ENCODE peak calls at places on chromosomes 2 and 18, in six cellular contexts. One of them, this sample, is unnamed.

GRCh38 chr2:204339212-204339715 is 206.0 kb upstream of the PARD3B start:
- ATAC-seq in HepG2: no peak
- ATAC-seq in upper lobe of left lung: no peak
- ATAC-seq in K562: no peak
- ATAC-seq in GM12878: no peak
- ATAC-seq in A549: no peak
- ATAC-seq in this sample: no peak

GRCh38 chr18:48680871-48681270 is 142.0 kb downstream of the CTIF start:
- ATAC-seq in HepG2: no peak
- ATAC-seq in K562: no peak
- ATAC-seq in A549: no peak
- ATAC-seq in upper lobe of left lung: peak; percentile 32
- ATAC-seq in GM12878: no peak
- ATAC-seq in this sample: peak; percentile 80

GRCh38 chr2:128277961-128278681 is 40.5 kb downstream of the HS6ST1 start:
- ATAC-seq in A549: no peak
- ATAC-seq in GM12878: no peak
- ATAC-seq in K562: no peak
- ATAC-seq in upper lobe of left lung: no peak
- ATAC-seq in HepG2: no peak
- ATAC-seq in this sample: no peak

GRCh38 chr2:84924173-84925106 is 19.0 kb downstream of the TMSB10 start:
- ATAC-seq in HepG2: peak; percentile 44
- ATAC-seq in K562: peak; percentile 32
- ATAC-seq in GM12878: peak; percentile 59
- ATAC-seq in upper lobe of left lung: no peak
- ATAC-seq in A549: peak; percentile 9
- ATAC-seq in this sample: no peak

GRCh38 chr2:20532634-20533437 is 86.0 kb downstream of the RHOB start:
- ATAC-seq in A549: no peak
- ATAC-seq in upper lobe of left lung: no peak
- ATAC-seq in K562: peak; percentile 26
- ATAC-seq in GM12878: no peak
- ATAC-seq in HepG2: peak; percentile 73
- ATAC-seq in this sample: peak; percentile 18

GRCh38 chr2:1162768-1163584 is 212.3 kb downstream of the SNTG2 start:
- ATAC-seq in HepG2: no peak
- ATAC-seq in GM12878: no peak
- ATAC-seq in upper lobe of left lung: no peak
- ATAC-seq in K562: no peak
- ATAC-seq in A549: no peak
- ATAC-seq in this sample: no peak

GRCh38 chr2:166895243-166895642 is 7.0 kb downstream of the XIRP2 start:
- ATAC-seq in upper lobe of left lung: no peak
- ATAC-seq in K562: no peak
- ATAC-seq in A549: no peak
- ATAC-seq in HepG2: no peak
- ATAC-seq in GM12878: peak; percentile 23
- ATAC-seq in this sample: no peak

GRCh38 chr2:168601739-168602138 is 145.7 kb downstream of the CERS6 start:
- ATAC-seq in GM12878: peak; percentile 76
- ATAC-seq in HepG2: no peak
- ATAC-seq in K562: no peak
- ATAC-seq in upper lobe of left lung: no peak
- ATAC-seq in A549: no peak
- ATAC-seq in this sample: no peak

GRCh38 chr2:187890690-187891089 is 336.5 kb upstream of the TFPI start:
- ATAC-seq in GM12878: no peak
- ATAC-seq in K562: no peak
- ATAC-seq in upper lobe of left lung: no peak
- ATAC-seq in A549: no peak
- ATAC-seq in HepG2: no peak
- ATAC-seq in this sample: no peak

GRCh38 chr2:147538848-147539247 is 306.0 kb upstream of the ACVR2A start:
- ATAC-seq in K562: no peak
- ATAC-seq in GM12878: no peak
- ATAC-seq in A549: no peak
- ATAC-seq in upper lobe of left lung: peak; percentile 32
- ATAC-seq in HepG2: no peak
- ATAC-seq in this sample: no peak

GRCh38 chr2:219551412-219551811 is 7.6 kb downstream of the TMEM198 start:
- ATAC-seq in K562: peak; percentile 45
- ATAC-seq in upper lobe of left lung: no peak
- ATAC-seq in A549: peak; percentile 61
- ATAC-seq in HepG2: no peak
- ATAC-seq in GM12878: peak; percentile 26
- ATAC-seq in this sample: no peak

GRCh38 chr18:40926679-40927078 is 1028.4 kb upstream of the PIK3C3 start:
- ATAC-seq in GM12878: no peak
- ATAC-seq in A549: no peak
- ATAC-seq in K562: no peak
- ATAC-seq in upper lobe of left lung: no peak
- ATAC-seq in HepG2: no peak
- ATAC-seq in this sample: no peak

GRCh38 chr18:40929389-40929788 is 1025.6 kb upstream of the PIK3C3 start:
- ATAC-seq in GM12878: no peak
- ATAC-seq in upper lobe of left lung: no peak
- ATAC-seq in K562: no peak
- ATAC-seq in HepG2: no peak
- ATAC-seq in A549: no peak
- ATAC-seq in this sample: no peak

DNA sequence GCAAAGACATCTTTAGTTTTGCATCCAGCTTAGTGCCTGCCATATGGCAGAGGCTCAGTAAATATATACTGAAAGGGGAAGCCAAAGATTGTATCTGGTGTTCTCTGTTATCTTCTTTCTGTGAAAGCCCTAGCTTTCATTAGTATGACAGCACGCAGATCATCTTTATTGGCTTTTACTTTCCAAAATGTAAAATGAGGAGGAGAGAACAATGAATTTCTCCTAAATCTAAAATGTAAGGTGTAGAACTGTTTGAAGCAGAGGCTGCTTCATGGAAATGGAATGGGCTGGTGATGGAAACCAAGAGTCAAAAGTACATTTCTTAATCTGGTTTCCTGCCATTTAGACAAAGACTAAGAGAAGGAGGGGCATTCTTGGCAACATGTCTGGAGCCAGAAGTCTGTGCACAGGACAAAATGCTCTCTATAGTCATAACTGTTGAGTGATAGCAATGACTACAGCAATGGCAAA is 1029.9 kb upstream of the PIK3C3 start:
- ATAC-seq in K562: no peak
- ATAC-seq in A549: no peak
- ATAC-seq in GM12878: no peak
- ATAC-seq in upper lobe of left lung: no peak
- ATAC-seq in HepG2: no peak
- ATAC-seq in this sample: no peak
- TF ChIP-seq EP300 in K562: no peak
- TF ChIP-seq EP300 in A549: no peak
- TF ChIP-seq EP300 in GM12878: no peak
- TF ChIP-seq EP300 in upper lobe of left lung: no peak
- TF ChIP-seq EP300 in HepG2: no peak
- TF ChIP-seq EP300 in this sample: no peak

GRCh38 chr2:55049794-55050132 is 488 bp downstream of the RTN4 start:
- ATAC-seq in A549: peak; percentile 22
- ATAC-seq in GM12878: peak; percentile 5
- ATAC-seq in upper lobe of left lung: no peak
- ATAC-seq in K562: no peak
- ATAC-seq in HepG2: peak; percentile 0
- ATAC-seq in this sample: no peak

GRCh38 chr2:55048925-55049793 is 1.1 kb downstream of the RTN4 start:
- ATAC-seq in GM12878: peak; percentile 47
- ATAC-seq in HepG2: peak; percentile 46
- ATAC-seq in upper lobe of left lung: peak; percentile 79
- ATAC-seq in A549: peak; percentile 49
- ATAC-seq in K562: peak; percentile 55
- ATAC-seq in this sample: peak; percentile 43

GRCh38 chr2:55048514-55048924 is 1.7 kb downstream of the RTN4 start:
- ATAC-seq in K562: peak; percentile 16
- ATAC-seq in GM12878: no peak
- ATAC-seq in HepG2: no peak
- ATAC-seq in A549: no peak
- ATAC-seq in upper lobe of left lung: no peak
- ATAC-seq in this sample: no peak

GRCh38 chr2:55051026-55051866 is 995 bp upstream of the RTN4 start:
- ATAC-seq in GM12878: no peak
- ATAC-seq in K562: peak; percentile 2
- ATAC-seq in HepG2: peak; percentile 2
- ATAC-seq in A549: peak; percentile 49
- ATAC-seq in upper lobe of left lung: peak; percentile 63
- ATAC-seq in this sample: peak; percentile 67

GRCh38 chr2:55050133-55050994 is at the start of gene RTN4:
- ATAC-seq in HepG2: peak; percentile 90
- ATAC-seq in A549: peak; percentile 77
- ATAC-seq in upper lobe of left lung: peak; percentile 92
- ATAC-seq in K562: peak; percentile 75
- ATAC-seq in GM12878: peak; percentile 85
- ATAC-seq in this sample: peak; percentile 93
- TF ChIP-seq EP300 in HepG2: no peak
- TF ChIP-seq EP300 in A549: no peak
- TF ChIP-seq EP300 in upper lobe of left lung: no peak
- TF ChIP-seq EP300 in K562: no peak
- TF ChIP-seq EP300 in GM12878: peak; percentile 27
- TF ChIP-seq EP300 in this sample: no peak

DNA sequence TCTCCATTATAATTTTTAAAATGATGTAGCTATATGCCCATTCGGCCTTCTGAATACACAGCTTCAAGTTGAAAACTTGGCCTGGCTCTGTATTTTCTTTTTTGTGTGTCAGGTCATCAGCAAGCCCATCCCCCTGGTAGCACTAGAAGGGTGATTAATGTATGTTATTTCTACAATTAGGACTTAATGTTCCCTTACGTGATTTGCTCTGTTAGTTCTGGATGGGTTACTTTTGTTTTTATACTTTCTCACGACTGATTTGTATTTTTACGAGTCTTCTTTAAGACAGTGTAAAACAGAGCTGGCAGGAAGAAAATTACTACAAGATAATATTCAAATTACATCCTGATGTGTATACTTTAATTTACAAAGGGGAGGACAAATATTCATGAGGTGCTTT is 88.4 kb upstream of the RGPD4 start:
- ATAC-seq in K562: no peak
- ATAC-seq in HepG2: no peak
- ATAC-seq in GM12878: no peak
- ATAC-seq in A549: no peak
- ATAC-seq in upper lobe of left lung: no peak
- ATAC-seq in this sample: no peak
- TF ChIP-seq EP300 in K562: no peak
- TF ChIP-seq EP300 in HepG2: no peak
- TF ChIP-seq EP300 in GM12878: no peak
- TF ChIP-seq EP300 in A549: no peak
- TF ChIP-seq EP300 in upper lobe of left lung: no peak
- TF ChIP-seq EP300 in this sample: no peak

GRCh38 chr2:176001281-176001902 is 675 bp downstream of the LNPK start:
- ATAC-seq in GM12878: peak; percentile 72
- ATAC-seq in upper lobe of left lung: peak; percentile 73
- ATAC-seq in HepG2: peak; percentile 79
- ATAC-seq in A549: peak; percentile 74
- ATAC-seq in K562: peak; percentile 74
- ATAC-seq in this sample: peak; percentile 26

GRCh38 chr2:176003958-176004357 is 1.9 kb upstream of the LNPK start:
- ATAC-seq in upper lobe of left lung: no peak
- ATAC-seq in K562: no peak
- ATAC-seq in HepG2: no peak
- ATAC-seq in A549: no peak
- ATAC-seq in GM12878: no peak
- ATAC-seq in this sample: no peak

GRCh38 chr2:176002684-176003225 is 688 bp upstream of the LNPK start:
- ATAC-seq in upper lobe of left lung: peak; percentile 33
- ATAC-seq in HepG2: peak; percentile 12
- ATAC-seq in K562: peak; percentile 45
- ATAC-seq in A549: peak; percentile 48
- ATAC-seq in GM12878: no peak
- ATAC-seq in this sample: peak; percentile 24

GRCh38 chr2:175999283-175999819 is 2.7 kb downstream of the LNPK start:
- ATAC-seq in K562: no peak
- ATAC-seq in HepG2: no peak
- ATAC-seq in upper lobe of left lung: no peak
- ATAC-seq in GM12878: no peak
- ATAC-seq in A549: no peak
- ATAC-seq in this sample: no peak

GRCh38 chr2:176001903-176002683 is at the start of gene LNPK:
- ATAC-seq in K562: peak; percentile 93
- ATAC-seq in upper lobe of left lung: peak; percentile 99
- ATAC-seq in HepG2: peak; percentile 96
- ATAC-seq in GM12878: peak; percentile 98
- ATAC-seq in A549: peak; percentile 96
- ATAC-seq in this sample: peak; percentile 96
- TF ChIP-seq EP300 in K562: peak; percentile 40
- TF ChIP-seq EP300 in upper lobe of left lung: no peak
- TF ChIP-seq EP300 in HepG2: no peak
- TF ChIP-seq EP300 in GM12878: no peak
- TF ChIP-seq EP300 in A549: no peak
- TF ChIP-seq EP300 in this sample: no peak

GRCh38 chr2:231660860-231661259 is 47.5 kb upstream of the PTMA start:
- ATAC-seq in A549: no peak
- ATAC-seq in GM12878: no peak
- ATAC-seq in HepG2: peak; percentile 75
- ATAC-seq in K562: no peak
- ATAC-seq in upper lobe of left lung: no peak
- ATAC-seq in this sample: no peak

GRCh38 chr2:231663458-231664290 is 44.7 kb upstream of the PTMA start:
- ATAC-seq in upper lobe of left lung: no peak
- ATAC-seq in K562: no peak
- ATAC-seq in HepG2: peak; percentile 14
- ATAC-seq in GM12878: no peak
- ATAC-seq in A549: no peak
- ATAC-seq in this sample: no peak

GRCh38 chr2:231661422-231662027 is 46.8 kb upstream of the PTMA start:
- ATAC-seq in upper lobe of left lung: no peak
- ATAC-seq in K562: no peak
- ATAC-seq in GM12878: no peak
- ATAC-seq in HepG2: no peak
- ATAC-seq in A549: no peak
- ATAC-seq in this sample: no peak

GRCh38 chr2:231662811-231663457 is 45.4 kb upstream of the PTMA start:
- ATAC-seq in HepG2: no peak
- ATAC-seq in K562: no peak
- ATAC-seq in A549: no peak
- ATAC-seq in GM12878: peak; percentile 8
- ATAC-seq in upper lobe of left lung: no peak
- ATAC-seq in this sample: no peak

DNA sequence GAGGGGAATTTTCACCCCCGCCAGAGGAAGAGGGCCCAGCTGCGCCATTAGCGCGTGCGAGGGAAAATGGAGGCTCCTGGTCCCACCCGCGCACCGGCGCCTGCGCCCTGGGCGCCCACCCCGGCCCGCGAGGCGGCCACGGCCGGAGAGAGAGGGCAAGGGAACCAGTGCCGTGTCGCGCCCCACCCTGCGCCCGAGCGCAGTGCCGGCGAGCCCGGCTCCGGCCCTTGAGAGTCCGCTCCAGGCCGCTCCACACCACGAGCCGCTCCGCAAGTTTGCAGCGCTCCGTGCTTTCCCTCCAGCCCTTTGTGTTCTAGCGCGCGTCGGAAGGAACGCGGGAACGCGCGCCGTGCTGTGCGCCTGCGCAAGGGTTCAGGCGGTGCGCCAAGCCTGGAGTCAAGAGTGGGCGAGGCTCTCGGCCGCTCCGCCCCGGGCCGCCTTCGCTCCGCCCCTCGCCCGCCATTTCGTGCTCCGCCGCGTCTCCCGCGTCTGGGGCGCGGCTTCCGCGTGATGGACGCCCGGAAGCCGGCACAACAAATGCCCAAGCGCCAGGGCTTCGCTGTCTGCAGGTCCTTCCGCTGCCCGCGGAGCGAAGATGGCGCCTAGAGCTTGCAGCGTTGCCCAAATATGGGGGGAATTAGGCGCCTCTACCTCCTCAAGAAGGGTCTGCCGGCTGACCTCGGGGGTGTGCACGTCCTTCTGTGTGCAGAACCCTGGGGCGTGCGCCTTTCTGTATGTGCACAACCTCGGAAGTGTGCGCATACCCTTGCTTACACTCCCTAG is 46.1 kb upstream of the PTMA start:
- ATAC-seq in K562: peak; percentile 77
- ATAC-seq in GM12878: peak; percentile 77
- ATAC-seq in A549: peak; percentile 48
- ATAC-seq in upper lobe of left lung: peak; percentile 93
- ATAC-seq in HepG2: no peak
- ATAC-seq in this sample: peak; percentile 82
- TF ChIP-seq EP300 in K562: no peak
- TF ChIP-seq EP300 in GM12878: peak; percentile 10
- TF ChIP-seq EP300 in A549: no peak
- TF ChIP-seq EP300 in upper lobe of left lung: no peak
- TF ChIP-seq EP300 in HepG2: no peak
- TF ChIP-seq EP300 in this sample: no peak